ENCODE peak calls at places on chromosomes 5 and 9, in ten cellular contexts. G is hypothalamus; K is EL; D is cardiac muscle cell; H is NCI-H510A; U is EH; W is C1 segment of cervical spinal cord; R is activated CD4-positive, alpha-beta T cell treated with anti-CD3 and anti-CD28 coated beads, Interleukin-2, amount 10 ng/mL, durations not matched to agents 7 days and 5 days; E is GM18507; X is mammary epithelial cell. F is an unnamed sample.

GRCh38 chr9:81833563-81834345 is 94.5 kb upstream of the SPATA31D4 start:
- DNase-seq in X (no peak), U (peak), G (no peak), D (no peak), R (no peak), E (no peak), W (no peak), K (no peak), H (no peak), F (peak)

GRCh38 chr5:133744030-133744645 is 131.8 kb upstream of the FSTL4 start:
- DNase-seq in G (no peak), K (no peak), W (no peak), R (no peak), E (no peak), U (no peak), X (no peak), D (no peak), H (no peak), F (no peak)

GRCh38 chr9:107612136-107612535 is 122.6 kb upstream of the KLF4 start:
- DNase-seq in X (no peak), G (no peak), E (no peak), H (no peak), U (no peak), K (no peak), D (peak), W (peak), R (no peak), F (no peak)

GRCh38 chr5:33273985-33274384 is 166.8 kb upstream of the TARS1 start:
- DNase-seq in X (no peak), E (no peak), U (no peak), D (no peak), K (no peak), R (no peak), G (no peak), H (no peak), W (no peak), F (no peak)

GRCh38 chr5:122608222-122608621 is 166.7 kb upstream of the SNX2 start:
- DNase-seq in U (no peak), R (no peak), W (no peak), X (no peak), K (no peak), E (no peak), H (no peak), G (no peak), D (no peak), F (no peak)

GRCh38 chr5:142215915-142216681 is 107.5 kb downstream of the NDFIP1 start:
- DNase-seq in E (no peak), W (no peak), K (peak), U (peak), H (no peak), G (no peak), X (peak), D (peak), R (no peak), F (peak)

GRCh38 chr5:57902035-57902434 is 419.4 kb upstream of the ACTBL2 start:
- DNase-seq in X (no peak), R (no peak), D (no peak), U (no peak), W (no peak), G (no peak), E (no peak), K (no peak), H (no peak), F (no peak)

GRCh38 chr5:126234563-126235195 is 188.5 kb upstream of the GRAMD2B start:
- DNase-seq in X (peak), D (peak), R (no peak), U (peak), E (no peak), K (peak), H (no peak), W (no peak), G (no peak), F (peak)

GRCh38 chr9:120783611-120784047 is 9.6 kb downstream of the FBXW2 start:
- DNase-seq in W (no peak), U (peak), R (no peak), K (peak), D (peak), X (peak), G (no peak), H (no peak), E (no peak), F (peak)

GRCh38 chr9:16970321-16970720 is 99.9 kb upstream of the BNC2 start:
- DNase-seq in W (no peak), X (no peak), D (no peak), E (no peak), R (no peak), G (no peak), K (no peak), U (peak), H (no peak), F (no peak)

GRCh38 chr9:115847245-115847644 is 306.3 kb upstream of the PAPPA start:
- DNase-seq in H (no peak), U (peak), R (no peak), G (no peak), X (peak), D (peak), W (no peak), K (peak), E (no peak), F (peak)

GRCh38 chr9:131764568-131764967 is 24.7 kb upstream of the RAPGEF1 start:
- DNase-seq in D (no peak), X (no peak), H (no peak), E (no peak), R (no peak), U (no peak), W (no peak), K (no peak), G (no peak), F (no peak)